ENCODE peak calls at places on chromosomes 13 and 19, in six cellular contexts. Y is uterus, L is stomach, X is heart left ventricle, D is tibial nerve, H is right lobe of liver. B is an unnamed sample.

GRCh38 chr13:73216381-73216831 is 157.6 kb downstream of the KLF5 start:
- DNase-seq in L (no peak), X (no peak), Y (no peak), H (no peak), D (no peak), B (no peak)

GRCh38 chr13:40933508-40933907 is 85.6 kb downstream of the ELF1 start:
- DNase-seq in D (no peak), Y (no peak), X (no peak), L (no peak), H (no peak), B (no peak)

GRCh38 chr19:597406-598315 is 8.0 kb downstream of the HCN2 start:
- DNase-seq in D (no peak), L (no peak), X (no peak), Y (no peak), H (no peak), B (no peak)

GRCh38 chr19:33194527-33194883 is 375 bp downstream of the LRP3 start:
- DNase-seq in X (peak; percentile 30), Y (no peak), L (no peak), D (no peak), H (no peak), B (no peak)

GRCh38 chr13:94494021-94494420 is 14.5 kb upstream of the DCT start:
- DNase-seq in Y (no peak), H (no peak), L (no peak), X (no peak), D (no peak), B (no peak)

GRCh38 chr19:42683917-42684513 is 56.3 kb downstream of the PSG3 start:
- DNase-seq in H (no peak), D (no peak), Y (no peak), X (no peak), L (no peak), B (no peak)

GRCh38 chr19:4069331-4069959 is 2.7 kb upstream of the ZBTB7A start:
- DNase-seq in H (no peak), X (peak; percentile 69), L (no peak), Y (peak; percentile 25), D (no peak), B (no peak)

GRCh38 chr13:21055016-21055415 is 6.4 kb downstream of the LATS2 start:
- DNase-seq in L (no peak), Y (no peak), H (no peak), X (no peak), D (no peak), B (no peak)

GRCh38 chr19:18999896-19000620 is 33.3 kb downstream of the SUGP2 start:
- DNase-seq in X (no peak), D (no peak), L (no peak), H (no peak), Y (no peak), B (no peak)

GRCh38 chr19:18733196-18733647 is 49.7 kb downstream of the CRTC1 start:
- DNase-seq in H (no peak), L (peak; percentile 57), X (peak; percentile 73), D (no peak), Y (peak; percentile 66), B (no peak)

GRCh38 chr13:45847554-45848224 is 3.9 kb downstream of the SIAH3 start:
- DNase-seq in Y (no peak), H (no peak), D (no peak), X (peak; percentile 56), L (peak; percentile 26), B (peak; percentile 28)

GRCh38 chr13:28478127-28478526 is 16.8 kb downstream of the FLT1 start:
- DNase-seq in Y (no peak), L (no peak), D (no peak), X (no peak), H (no peak), B (no peak)

GRCh38 chr13:82815791-82816190 is 1066.5 kb downstream of the SLITRK1 start:
- DNase-seq in H (no peak), L (no peak), X (no peak), D (no peak), Y (no peak), B (no peak)

GRCh38 chr19:3387645-3388589 is 21.5 kb downstream of the NFIC start:
- DNase-seq in H (peak; percentile 98), X (peak; percentile 92), L (peak; percentile 93), Y (peak; percentile 80), D (peak; percentile 68), B (peak; percentile 90)

GRCh38 chr13:25574437-25575426 is 203.0 kb downstream of the ATP8A2 start:
- DNase-seq in H (peak; percentile 75), Y (peak; percentile 35), X (peak; percentile 75), L (peak; percentile 81), D (peak; percentile 68), B (peak; percentile 44)

GRCh38 chr19:49555600-49556411 is 24.6 kb downstream of the NOSIP start:
- DNase-seq in L (peak; percentile 54), X (peak; percentile 51), Y (peak; percentile 68), D (peak; percentile 62), H (peak; percentile 67), B (peak; percentile 88)

GRCh38 chr19:17197666-17198065 is 17.5 kb upstream of the USE1 start:
- DNase-seq in H (no peak), Y (no peak), D (no peak), X (no peak), L (no peak), B (no peak)

GRCh38 chr13:111898956-111899713 is 167.8 kb upstream of the SOX1 start:
- DNase-seq in X (no peak), H (peak; percentile 27), D (no peak), L (no peak), Y (no peak), B (no peak)

GRCh38 chr13:94308808-94309207 is 170.7 kb downstream of the DCT start:
- DNase-seq in D (no peak), X (no peak), Y (no peak), L (no peak), H (no peak), B (no peak)

GRCh38 chr19:38429055-38429810 is 3.2 kb upstream of the RASGRP4 start:
- DNase-seq in X (no peak), Y (no peak), D (no peak), L (no peak), H (no peak), B (no peak)

GRCh38 chr19:17255150-17255621 is 9.4 kb downstream of the USHBP1 start:
- DNase-seq in H (no peak), X (no peak), L (no peak), Y (no peak), D (no peak), B (no peak)

GRCh38 chr13:90445179-90445578 is 902.3 kb upstream of the MIR17HG start:
- DNase-seq in Y (no peak), D (no peak), L (no peak), H (no peak), X (no peak), B (no peak)

GRCh38 chr19:57651654-57651996 is 17.1 kb upstream of the ZSCAN4 start:
- DNase-seq in Y (no peak), L (no peak), D (no peak), H (no peak), X (no peak), B (no peak)

GRCh38 chr13:26653310-26653709 is 95.8 kb downstream of the WASF3 start:
- DNase-seq in Y (no peak), L (no peak), X (no peak), D (no peak), H (no peak), B (no peak)

GRCh38 chr13:40672310-40673060 is 6.0 kb upstream of the FOXO1 start:
- DNase-seq in Y (no peak), X (no peak), D (no peak), L (no peak), H (no peak), B (no peak)

DNA sequence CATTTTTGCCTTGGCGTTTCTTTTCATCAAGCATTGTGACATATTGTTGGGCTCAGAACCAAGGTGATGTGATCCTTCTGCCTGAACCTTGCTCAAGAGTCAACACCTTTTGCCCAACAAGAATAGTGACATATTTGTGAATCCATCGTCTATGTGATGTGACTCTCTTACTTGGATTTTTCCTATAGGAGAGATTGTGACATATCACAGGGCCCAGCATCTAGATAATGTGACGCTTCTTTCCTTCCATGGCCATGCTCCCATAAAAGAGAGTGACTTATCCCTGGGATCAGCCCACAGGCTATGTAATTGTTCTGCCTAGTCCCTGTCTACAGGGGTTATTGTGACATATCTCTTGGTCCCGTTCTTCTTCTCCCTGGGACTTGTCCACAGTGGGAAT is 8.5 kb upstream of the ZNF429 start:
- DNase-seq in Y (no peak), H (no peak), X (no peak), L (no peak), D (no peak), B (no peak)
- H3K36me3 ChIP-seq in Y (no peaks in the 10 kb centered on the region), H (no peaks in the 10 kb centered on the region), X (no peaks in the 10 kb centered on the region), L (no peaks in the 10 kb centered on the region), D (no peaks in the 10 kb centered on the region), B (no peaks in the 10 kb centered on the region)

GRCh38 chr19:43950834-43951626 is at the start of gene ZNF221:
- DNase-seq in Y (peak; percentile 88), H (peak; percentile 94), X (peak; percentile 95), L (peak; percentile 90), D (peak; percentile 80), B (peak; percentile 78)
- TF ChIP-seq CTCF in Y (peak; percentile 55), H (peak; percentile 39), X (peak; percentile 62), L (no peak), D (peak; percentile 42), B (peak; percentile 12)

GRCh38 chr19:5697890-5698634 is 8.0 kb downstream of the RPL36 start:
- DNase-seq in H (peak; percentile 42), D (no peak), X (peak; percentile 49), Y (no peak), L (no peak), B (no peak)

GRCh38 chr19:5697022-5697889 is 7.2 kb downstream of the RPL36 start:
- DNase-seq in H (no peak), L (no peak), X (no peak), D (no peak), Y (no peak), B (no peak)

GRCh38 chr19:5696196-5697021 is 6.3 kb downstream of the RPL36 start:
- DNase-seq in D (no peak), Y (no peak), L (no peak), X (peak; percentile 28), H (peak; percentile 48), B (no peak)

GRCh38 chr19:5700455-5701092 is 10.5 kb downstream of the RPL36 start:
- DNase-seq in D (no peak), X (no peak), H (no peak), L (no peak), Y (no peak), B (no peak)

GRCh38 chr19:5698635-5699422 is 8.7 kb downstream of the RPL36 start:
- DNase-seq in X (no peak), D (no peak), H (peak; percentile 46), L (no peak), Y (no peak), B (no peak)
- TF ChIP-seq POLR2A in X (no peak), D (no peak), H (no peak), L (no peak), Y (no peak), B (no peak)

GRCh38 chr19:44897835-44898234 is 6.8 kb downstream of the TOMM40 start:
- DNase-seq in Y (no peak), D (no peak), H (no peak), L (no peak), X (no peak), B (no peak)
- H3K36me3 ChIP-seq in Y (no peaks in the 10 kb centered on the region), D (no peaks in the 10 kb centered on the region), H (peaks cover 8% of the 10 kb centered on the region), L (peaks cover 100% of the 10 kb centered on the region), X (peaks cover 6% of the 10 kb centered on the region), B (no peaks in the 10 kb centered on the region)

B was measured in Peyer's patch.